ENCODE peak calls at places on chromosomes 7 and 10, in four cellular contexts. C is PC-3, P is heart left ventricle, J is hepatocyte. W is an unnamed sample. For H3K36me3, the result is how much of the 10 kb centered on the place peaks cover.

GRCh38 chr10:22713853-22714523 is 390 bp downstream of the PIP4K2A start:
- DNase-seq in P (peak), C (peak), J (peak), W (no peak)

GRCh38 chr7:44212581-44213184 is 11.9 kb downstream of the YKT6 start:
- DNase-seq in J (no peak), C (no peak), P (no peak), W (no peak)

GRCh38 chr7:123987445-123987844 is 45.4 kb downstream of the TMEM229A start:
- DNase-seq in C (no peak), P (no peak), J (no peak), W (no peak)

GRCh38 chr7:138739859-138740258 is 38.7 kb upstream of the SVOPL start:
- DNase-seq in C (no peak), J (no peak), P (no peak), W (no peak)

GRCh38 chr7:44969701-44970494 is 8.9 kb downstream of the MYO1G start:
- DNase-seq in C (no peak), J (no peak), P (no peak), W (no peak)

GRCh38 chr10:84665883-84666463 is 337.6 kb downstream of the CCSER2 start:
- DNase-seq in C (peak), P (no peak), J (peak), W (peak)

GRCh38 chr10:26445411-26446031 is 7.4 kb downstream of the APBB1IP start:
- DNase-seq in P (no peak), C (no peak), J (no peak), W (no peak)

GRCh38 chr10:69911571-69912528 is 110.1 kb downstream of the COL13A1 start:
- DNase-seq in P (no peak), C (no peak), J (no peak), W (no peak)

GRCh38 chr7:5477723-5478531 is 54.3 kb upstream of the TNRC18 start:
- DNase-seq in J (peak), P (no peak), C (no peak), W (peak)

GRCh38 chr10:132412316-132413192 is 15.6 kb downstream of the PWWP2B start:
- DNase-seq in J (no peak), P (no peak), C (no peak), W (no peak)

GRCh38 chr7:133529861-133530260 is 277.0 kb downstream of the EXOC4 start:
- DNase-seq in P (no peak), C (no peak), J (no peak), W (no peak)

GRCh38 chr10:27068217-27068891 is 31.9 kb downstream of the ANKRD26 start:
- DNase-seq in C (no peak), J (no peak), P (no peak), W (no peak)

GRCh38 chr7:12028508-12028907 is 182.6 kb upstream of the TMEM106B start:
- DNase-seq in C (no peak), P (no peak), J (no peak), W (no peak)

GRCh38 chr10:116849271-116850057 is at the start of gene ENO4:
- DNase-seq in J (peak), P (peak), C (peak), W (peak)

GRCh38 chr10:100890141-100890695 is 22.5 kb upstream of the SLF2 start:
- DNase-seq in P (peak), J (no peak), C (no peak), W (no peak)

GRCh38 chr10:128095023-128095752 is 31.0 kb downstream of the MKI67 start:
- DNase-seq in J (peak), P (no peak), C (peak), W (no peak)

GRCh38 chr10:51950371-51950995 is 251.1 kb upstream of the CSTF2T start:
- DNase-seq in C (no peak), J (no peak), P (no peak), W (no peak)

GRCh38 chr10:3494131-3494878 is 290.7 kb downstream of the KLF6 start:
- DNase-seq in P (peak), C (no peak), J (no peak), W (no peak)

GRCh38 chr7:129680400-129680799 is 68.9 kb downstream of the NRF1 start:
- DNase-seq in P (no peak), C (no peak), J (no peak), W (no peak)

GRCh38 chr10:23403278-23403677 is 35.6 kb upstream of the OTUD1 start:
- DNase-seq in J (no peak), P (no peak), C (no peak), W (no peak)

GRCh38 chr10:46550795-46551700 is 5.4 kb downstream of the GPRIN2 start:
- DNase-seq in C (no peak), P (no peak), J (no peak), W (peak)

GRCh38 chr10:89518108-89518507 is 17.3 kb downstream of the SLC16A12 start:
- DNase-seq in P (peak), J (no peak), C (no peak), W (no peak)

GRCh38 chr10:60281331-60281730 is 108.3 kb downstream of the ANK3 start:
- DNase-seq in P (no peak), J (no peak), C (peak), W (no peak)

GRCh38 chr10:125756853-125757487 is 18.7 kb downstream of the MMP21 start:
- DNase-seq in J (no peak), P (no peak), C (no peak), W (no peak)

GRCh38 chr10:125761961-125762360 is 13.7 kb downstream of the MMP21 start:
- DNase-seq in J (no peak), P (no peak), C (no peak), W (no peak)

GRCh38 chr10:125757742-125758141 is 17.9 kb downstream of the MMP21 start:
- DNase-seq in C (no peak), P (no peak), J (no peak), W (no peak)

GRCh38 chr10:125756196-125756595 is 19.4 kb downstream of the MMP21 start:
- DNase-seq in P (no peak), J (no peak), C (no peak), W (no peak)
- H3K36me3 ChIP-seq in P (under half), J (under half), C (under half), W (under half)

DNA sequence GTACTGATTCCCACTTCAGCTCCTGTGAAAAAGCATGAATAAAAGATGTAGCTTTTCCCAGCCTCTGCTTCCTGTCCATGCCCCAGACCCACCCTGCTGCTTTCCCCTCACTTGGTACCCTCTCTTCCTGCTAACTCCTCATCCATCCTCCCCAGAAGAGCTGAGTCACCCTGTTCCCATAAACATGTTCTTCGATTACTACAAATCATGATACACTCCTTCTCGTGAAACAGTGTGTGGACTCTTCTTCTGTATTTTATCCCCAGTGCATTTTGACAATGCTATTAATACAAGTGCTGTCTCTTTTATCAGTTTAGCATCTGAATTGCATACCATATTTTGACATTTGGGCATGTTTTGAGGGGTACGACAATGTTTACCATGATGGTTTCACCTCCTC is 45.8 kb upstream of the SORBS1 start:
- DNase-seq in C (no peak), J (no peak), P (no peak), W (no peak)
- H3K36me3 ChIP-seq in C (under half), J (under half), P (under half), W (under half)

GRCh38 chr7:70774895-70775527 is 356.9 kb upstream of the GALNT17 start:
- DNase-seq in C (no peak), J (no peak), P (no peak), W (no peak)
- H3K36me3 ChIP-seq in C (under half), J (under half), P (under half), W (under half)

GRCh38 chr7:20438665-20439376 is 108.1 kb downstream of the ITGB8 start:
- DNase-seq in P (no peak), C (no peak), J (no peak), W (no peak)
- H3K36me3 ChIP-seq in P (under half), C (under half), J (under half), W (under half)

GRCh38 chr7:66554326-66554725 is 74.4 kb upstream of the KCTD7 start:
- DNase-seq in P (no peak), J (no peak), C (no peak), W (no peak)

GRCh38 chr7:66557214-66558200 is 71.2 kb upstream of the KCTD7 start:
- DNase-seq in J (peak), C (peak), P (peak), W (peak)

GRCh38 chr7:66558201-66558641 is 70.5 kb upstream of the KCTD7 start:
- DNase-seq in J (no peak), P (no peak), C (no peak), W (no peak)

GRCh38 chr7:66556549-66557213 is 72.0 kb upstream of the KCTD7 start:
- DNase-seq in C (no peak), P (no peak), J (no peak), W (no peak)

GRCh38 chr7:66556177-66556548 is 72.5 kb upstream of the KCTD7 start:
- DNase-seq in C (no peak), J (no peak), P (no peak), W (no peak)
- H3K36me3 ChIP-seq in C (under half), J (under half), P (under half), W (under half)